ENCODE peak calls at places on chromosomes 5 and 9, in four cellular contexts. T is IMR-90, G is HepG2, Q is Karpas-422. L is an unnamed sample.

GRCh38 chr5:157189223-157189622 is 8.6 kb downstream of the ITK start:
- DNase-seq in T (no peak), Q (no peak), G (no peak), L (no peak)

GRCh38 chr9:24625097-24625496 is 79.4 kb upstream of the IZUMO3 start:
- DNase-seq in Q (no peak), G (no peak), T (no peak), L (no peak)

GRCh38 chr9:27303219-27303618 is 6.3 kb upstream of the EQTN start:
- DNase-seq in Q (no peak), T (peak), G (no peak), L (no peak)

GRCh38 chr9:33309903-33310302 is 19.6 kb downstream of the NFX1 start:
- DNase-seq in T (peak), G (no peak), Q (no peak), L (no peak)

GRCh38 chr5:72848474-72849428 is 32.3 kb downstream of the TNPO1 start:
- DNase-seq in Q (peak), G (peak), T (peak), L (peak)

GRCh38 chr5:174328626-174329299 is 283.3 kb downstream of the NSG2 start:
- DNase-seq in G (no peak), Q (no peak), T (peak), L (peak)

GRCh38 chr5:61311836-61312808 is 19.9 kb upstream of the ZSWIM6 start:
- DNase-seq in T (peak), G (no peak), Q (no peak), L (no peak)

GRCh38 chr9:37916471-37917314 is 12.8 kb upstream of the SLC25A51 start:
- DNase-seq in T (no peak), G (no peak), Q (no peak), L (peak)

GRCh38 chr5:162593881-162594280 is 526.3 kb downstream of the GABRG2 start:
- DNase-seq in Q (no peak), T (no peak), G (no peak), L (no peak)

GRCh38 chr5:76670508-76670907 is 45.4 kb upstream of the F2R start:
- DNase-seq in G (no peak), T (no peak), Q (no peak), L (no peak)

GRCh38 chr9:14314424-14314928 is 535 bp upstream of the NFIB start:
- DNase-seq in Q (peak), T (peak), G (peak), L (peak)

GRCh38 chr9:131214457-131214856 is 61.9 kb downstream of the FAM78A start:
- DNase-seq in Q (no peak), T (peak), G (no peak), L (no peak)

GRCh38 chr5:168976311-168976893 is 324.5 kb downstream of the SLIT3 start:
- DNase-seq in G (no peak), Q (no peak), T (no peak), L (no peak)

GRCh38 chr9:121607434-121608248 is 43.8 kb upstream of the DAB2IP start:
- DNase-seq in T (peak), G (peak), Q (no peak), L (no peak)

GRCh38 chr5:116388564-116389258 is 185.9 kb downstream of the SEMA6A start:
- DNase-seq in T (no peak), Q (no peak), G (no peak), L (no peak)

GRCh38 chr5:168404366-168404765 is 81.9 kb upstream of the RARS1 start:
- DNase-seq in Q (no peak), G (no peak), T (peak), L (peak)

GRCh38 chr5:75736273-75736672 is 19.0 kb upstream of the POC5 start:
- DNase-seq in T (no peak), G (no peak), Q (no peak), L (no peak)

GRCh38 chr5:123875444-123876264 is 363.7 kb downstream of the CSNK1G3 start:
- DNase-seq in G (peak), Q (no peak), T (no peak), L (no peak)

GRCh38 chr9:77218612-77219011 is 41.3 kb downstream of the VPS13A start:
- DNase-seq in Q (no peak), G (no peak), T (peak), L (peak)

GRCh38 chr5:1003296-1003937 is 5.2 kb upstream of the NKD2 start:
- DNase-seq in T (no peak), G (no peak), Q (no peak), L (peak)

GRCh38 chr5:75113354-75113753 is 61.0 kb upstream of the GCNT4 start:
- DNase-seq in T (no peak), Q (no peak), G (no peak), L (no peak)

GRCh38 chr5:75050415-75050814 is 1.9 kb downstream of the GCNT4 start:
- DNase-seq in Q (peak), G (peak), T (no peak), L (no peak)

GRCh38 chr9:969693-970309 is 6.7 kb upstream of the DMRT3 start:
- DNase-seq in G (no peak), Q (no peak), T (no peak), L (no peak)

DNA sequence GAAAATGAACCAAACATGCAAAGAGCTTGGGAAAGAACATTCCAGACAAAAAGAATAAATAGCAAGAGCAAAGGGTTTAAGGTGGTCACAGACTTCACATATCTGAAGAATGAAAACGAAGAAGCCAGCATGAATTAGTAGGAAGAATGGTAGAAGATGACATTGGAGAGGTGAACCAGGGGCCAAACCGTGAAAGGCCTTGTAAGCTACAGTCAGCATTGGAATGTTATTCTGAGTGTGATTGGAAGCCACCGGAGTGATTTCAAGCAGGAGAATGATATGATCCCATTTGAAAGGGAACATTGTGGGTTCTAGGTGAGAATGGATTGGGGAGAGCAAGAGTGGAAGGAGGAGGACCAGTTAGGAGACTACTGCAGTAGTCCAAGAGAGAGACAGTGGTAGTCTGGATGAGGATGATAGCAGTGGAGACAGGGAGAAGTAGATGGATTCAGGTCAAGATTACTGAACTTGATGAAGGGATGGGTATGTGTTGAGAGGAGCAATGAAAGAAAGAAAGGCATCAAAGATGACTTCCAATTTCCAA is 6.9 kb upstream of the PFDN1 start:
- DNase-seq in Q (no peak), G (no peak), T (no peak), L (no peak)
- H2AFZ ChIP-seq in Q (no peak), G (no peak), T (no peak), L (no peak)

DNA sequence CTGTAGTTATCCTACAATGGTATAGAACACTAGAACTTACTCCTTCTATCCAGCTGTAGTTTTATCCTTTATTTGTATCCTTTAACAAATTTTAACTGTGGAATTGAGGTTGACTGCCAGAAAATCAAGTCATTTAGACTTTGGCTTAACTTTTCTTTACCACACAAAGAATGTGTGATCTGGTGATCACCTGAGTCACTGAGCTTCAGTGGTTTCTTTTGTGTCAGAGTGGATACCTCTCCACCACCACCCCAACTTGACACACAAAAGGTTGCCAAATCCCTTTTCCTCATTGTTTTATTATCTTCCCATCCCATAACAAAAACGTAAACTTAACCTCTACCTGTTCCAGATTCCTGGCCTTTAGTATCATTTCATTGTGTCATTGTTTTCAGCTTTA is 5.5 kb downstream of the OTULIN start:
- DNase-seq in G (peak), T (peak), Q (peak), L (no peak)
- H2AFZ ChIP-seq in G (no peak), T (no peak), Q (no peak), L (no peak)

DNA sequence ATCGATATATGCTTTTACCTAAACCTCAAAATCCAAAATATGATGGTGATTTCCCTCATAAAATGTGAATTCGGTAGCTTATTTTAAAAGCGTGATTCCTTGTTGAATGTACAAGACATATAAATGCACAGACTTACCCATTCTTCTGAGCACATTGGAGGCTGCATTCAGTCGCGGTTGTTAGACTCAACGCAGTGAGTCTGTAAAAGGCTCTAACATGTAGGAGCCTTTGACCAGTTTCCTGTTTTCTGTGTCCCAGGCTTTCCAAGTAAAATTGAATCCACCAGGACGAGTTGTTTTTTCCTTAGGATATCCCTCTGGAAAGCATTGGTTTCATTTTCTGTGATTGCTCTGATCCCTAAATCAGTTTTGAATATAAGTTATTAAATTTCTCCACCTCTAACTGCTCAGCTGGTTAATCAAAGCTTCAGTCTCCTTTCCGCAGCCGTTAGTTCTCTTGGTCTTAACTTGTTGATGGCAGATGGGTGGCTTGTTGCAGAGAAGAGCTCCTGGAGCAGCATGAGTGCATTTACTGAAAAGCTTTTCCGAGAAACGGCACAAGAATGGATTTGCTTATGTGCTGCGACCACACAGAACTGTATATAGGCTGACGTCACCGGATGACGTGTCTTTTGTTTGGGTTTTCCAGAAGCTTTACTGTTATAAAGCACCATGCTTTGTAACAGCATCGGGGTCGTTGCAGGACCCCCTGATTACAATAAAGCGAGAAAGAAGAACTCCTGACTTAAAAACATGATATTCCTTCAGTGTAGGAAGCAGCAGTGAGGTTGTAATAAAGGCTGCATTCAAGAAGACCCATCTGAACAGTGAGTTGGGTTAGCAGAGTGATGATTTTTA is at the start of gene LRRTM2:
- DNase-seq in Q (no peak), T (peak), G (no peak), L (peak)
- H2AFZ ChIP-seq in Q (no peak), T (no peak), G (no peak), L (no peak)

GRCh38 chr9:23538060-23538387 is 288.0 kb downstream of the ELAVL2 start:
- DNase-seq in G (no peak), Q (peak), T (no peak), L (no peak)
- H2AFZ ChIP-seq in G (no peak), Q (peak), T (no peak), L (no peak)

GRCh38 chr5:177304392-177305119 is 957 bp downstream of the PRELID1 start:
- DNase-seq in T (peak), Q (peak), G (peak), L (peak)
- H2AFZ ChIP-seq in T (peak), Q (no peak), G (no peak), L (no peak)

GRCh38 chr5:132438931-132439330 is 51.6 kb downstream of the IRF1 start:
- DNase-seq in T (no peak), Q (no peak), G (no peak), L (no peak)

GRCh38 chr5:132439521-132440206 is 50.9 kb downstream of the IRF1 start:
- DNase-seq in G (no peak), Q (no peak), T (peak), L (peak)

GRCh38 chr5:132436936-132437335 is 53.6 kb downstream of the IRF1 start:
- DNase-seq in Q (no peak), T (no peak), G (no peak), L (no peak)

GRCh38 chr5:132435891-132436290 is 54.7 kb downstream of the IRF1 start:
- DNase-seq in T (no peak), G (no peak), Q (no peak), L (no peak)

GRCh38 chr5:132437604-132438275 is 52.8 kb downstream of the IRF1 start:
- DNase-seq in T (peak), Q (peak), G (no peak), L (no peak)
- H2AFZ ChIP-seq in T (peak), Q (no peak), G (no peak), L (no peak)